ENCODE peak calls at places on chromosomes 1 and 21, in five cellular contexts. C is K562, Y is GM12891, S is transverse colon, U is vagina. H is an unnamed sample.

GRCh38 chr21:44657635-44658183 is at the start of gene KRTAP12-3:
- DNase-seq in Y (no peak), U (no peak), C (no peak), S (no peak), H (peak; percentile 86)

GRCh38 chr1:8740034-8740449 is 77.4 kb downstream of the RERE start:
- DNase-seq in Y (no peak), U (no peak), C (no peak), S (no peak), H (no peak)

GRCh38 chr1:20168547-20169491 is 17.1 kb upstream of the UBXN10 start:
- DNase-seq in U (no peak), S (no peak), C (no peak), Y (no peak), H (no peak)

GRCh38 chr1:37156646-37157045 is 122.3 kb upstream of the GRIK3 start:
- DNase-seq in S (no peak), C (no peak), U (peak; percentile 37), Y (no peak), H (no peak)

GRCh38 chr1:25913166-25913565 is 6.9 kb upstream of the STMN1 start:
- DNase-seq in C (no peak), S (no peak), Y (no peak), U (no peak), H (no peak)

GRCh38 chr1:34884961-34885360 is 25.4 kb upstream of the SMIM12 start:
- DNase-seq in U (no peak), C (no peak), Y (no peak), S (no peak), H (no peak)

GRCh38 chr1:86054396-86054795 is 102.2 kb downstream of the COL24A1 start:
- DNase-seq in U (no peak), Y (no peak), S (no peak), C (no peak), H (no peak)

GRCh38 chr1:101128211-101128727 is 102.7 kb upstream of the DPH5 start:
- DNase-seq in U (no peak), Y (no peak), S (no peak), C (peak; percentile 78), H (no peak)

GRCh38 chr1:32448773-32449456 is 16.0 kb upstream of the ZBTB8B start:
- DNase-seq in S (no peak), U (no peak), Y (no peak), C (peak; percentile 83), H (no peak)

GRCh38 chr1:228284521-228284920 is 76.7 kb downstream of the OBSCN start:
- DNase-seq in S (peak; percentile 0), Y (no peak), C (no peak), U (no peak), H (no peak)

GRCh38 chr1:110412576-110412975 is 5.1 kb upstream of the LAMTOR5 start:
- DNase-seq in U (no peak), C (peak; percentile 87), S (peak; percentile 67), Y (peak; percentile 46), H (peak; percentile 86)

DNA sequence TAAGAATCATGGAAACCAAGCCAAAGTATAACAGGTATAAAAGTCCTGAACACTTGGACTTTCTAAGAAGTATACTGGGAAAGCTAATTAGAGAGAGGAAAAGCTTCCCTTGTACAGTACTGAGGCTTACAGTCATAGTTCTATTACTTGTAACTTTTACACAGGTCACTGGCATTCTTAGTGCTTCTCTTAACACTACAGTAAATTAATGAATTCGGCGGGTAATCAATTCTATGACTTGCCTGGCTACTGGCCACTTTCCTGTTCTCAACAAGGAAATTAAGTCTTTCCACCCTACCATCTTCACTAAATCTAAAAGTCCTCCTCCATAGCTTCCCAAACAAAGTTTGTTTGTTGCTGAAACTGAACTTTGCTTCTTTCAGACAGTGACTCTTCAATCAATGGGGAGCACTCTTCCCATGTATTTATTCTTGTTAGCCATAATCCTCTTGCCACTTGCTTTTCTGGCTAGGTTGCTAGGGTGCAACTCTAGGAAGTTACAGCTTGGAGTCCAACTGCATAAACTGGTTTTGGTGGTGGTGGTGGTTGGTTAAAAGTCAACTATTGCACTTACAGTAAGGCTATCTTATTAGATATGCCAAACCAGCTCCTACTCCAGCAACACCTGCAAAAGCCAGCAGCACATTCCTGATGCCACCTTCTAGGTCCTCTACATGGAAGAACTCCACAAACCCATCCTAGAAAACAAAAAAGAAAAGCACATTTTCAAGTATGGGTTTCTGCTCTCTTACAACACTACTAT is 2.4 kb downstream of the MCL1 start:
- DNase-seq in U (no peak), C (no peak), Y (no peak), S (no peak), H (no peak)
- TF ChIP-seq POLR2A in U (no peak), C (peak; percentile 54), Y (peak; percentile 63), S (no peak), H (no peak)

DNA sequence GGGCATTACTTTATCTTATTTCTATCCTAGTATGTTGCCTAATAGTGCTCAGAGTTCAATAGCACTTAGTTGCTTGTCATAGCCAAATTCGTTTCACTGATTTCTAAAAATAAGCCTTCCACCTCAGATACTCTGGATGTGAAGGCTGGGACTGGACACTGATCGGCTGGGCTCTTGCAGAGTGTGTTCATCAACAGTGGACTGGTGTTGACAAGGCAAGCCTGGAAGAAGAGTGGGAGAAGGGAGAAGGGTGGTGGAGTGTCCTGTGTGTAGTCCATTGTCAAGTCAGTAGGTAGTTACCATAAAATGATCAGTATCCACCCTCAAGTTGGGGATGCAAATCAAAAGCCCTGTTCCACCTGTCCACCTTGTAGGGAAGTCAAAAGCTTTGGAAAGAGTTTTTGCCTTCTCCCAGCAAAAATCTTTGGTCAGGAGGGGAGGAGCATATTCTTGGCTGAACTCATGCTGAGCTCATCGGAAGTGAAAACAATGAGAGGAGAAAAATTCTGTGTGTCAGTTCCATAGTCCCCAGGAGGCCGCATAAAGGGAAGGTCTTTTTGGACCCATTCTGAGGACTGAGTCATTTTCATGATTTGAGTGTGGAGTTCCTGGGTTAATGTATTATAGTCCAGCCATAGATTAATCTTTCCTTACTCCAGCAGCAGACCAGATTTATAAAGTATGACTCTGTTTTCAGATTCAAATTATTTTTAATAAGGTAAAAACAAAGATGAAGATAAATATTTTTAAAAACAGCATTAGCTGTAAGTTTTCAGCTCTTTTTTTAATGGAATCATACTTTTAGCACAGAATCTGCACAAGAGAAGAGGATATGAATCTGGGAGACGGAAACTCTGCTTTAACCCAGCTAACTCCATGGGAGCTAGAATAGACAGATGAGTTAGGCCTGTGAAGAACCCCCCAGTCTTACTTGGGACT is 99.4 kb upstream of the BMP8A start:
- DNase-seq in C (peak; percentile 78), S (no peak), U (no peak), Y (no peak), H (no peak)
- TF ChIP-seq POLR2AphosphoS5 in C (peak; percentile 20), S (no peak), U (no peak), Y (no peak), H (no peak)

DNA sequence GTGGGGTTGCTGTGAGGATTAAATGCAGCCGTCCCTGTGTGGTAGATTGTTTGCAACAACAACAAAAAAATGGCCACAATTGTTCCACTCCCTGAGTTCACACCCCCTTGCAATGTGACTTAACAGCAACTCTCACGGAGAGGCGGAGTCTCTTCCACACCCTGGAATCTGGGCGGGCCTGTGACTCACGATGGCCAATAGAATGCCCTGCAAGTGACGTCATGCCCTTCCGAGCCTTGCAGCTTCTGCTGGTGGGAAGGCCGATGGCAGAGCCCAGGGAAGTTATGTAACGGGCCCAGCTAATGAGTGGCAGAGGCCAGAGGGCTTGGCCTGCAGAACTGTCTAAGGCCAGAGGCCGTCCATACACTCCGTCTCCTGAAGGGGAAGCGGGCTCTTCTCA is 87.9 kb downstream of the RIPK4 start:
- DNase-seq in S (peak; percentile 96), C (peak; percentile 92), Y (no peak), U (no peak), H (peak; percentile 81)
- TF ChIP-seq POLR2A in S (no peak), C (no peak), Y (no peak), U (no peak), H (no peak)

DNA sequence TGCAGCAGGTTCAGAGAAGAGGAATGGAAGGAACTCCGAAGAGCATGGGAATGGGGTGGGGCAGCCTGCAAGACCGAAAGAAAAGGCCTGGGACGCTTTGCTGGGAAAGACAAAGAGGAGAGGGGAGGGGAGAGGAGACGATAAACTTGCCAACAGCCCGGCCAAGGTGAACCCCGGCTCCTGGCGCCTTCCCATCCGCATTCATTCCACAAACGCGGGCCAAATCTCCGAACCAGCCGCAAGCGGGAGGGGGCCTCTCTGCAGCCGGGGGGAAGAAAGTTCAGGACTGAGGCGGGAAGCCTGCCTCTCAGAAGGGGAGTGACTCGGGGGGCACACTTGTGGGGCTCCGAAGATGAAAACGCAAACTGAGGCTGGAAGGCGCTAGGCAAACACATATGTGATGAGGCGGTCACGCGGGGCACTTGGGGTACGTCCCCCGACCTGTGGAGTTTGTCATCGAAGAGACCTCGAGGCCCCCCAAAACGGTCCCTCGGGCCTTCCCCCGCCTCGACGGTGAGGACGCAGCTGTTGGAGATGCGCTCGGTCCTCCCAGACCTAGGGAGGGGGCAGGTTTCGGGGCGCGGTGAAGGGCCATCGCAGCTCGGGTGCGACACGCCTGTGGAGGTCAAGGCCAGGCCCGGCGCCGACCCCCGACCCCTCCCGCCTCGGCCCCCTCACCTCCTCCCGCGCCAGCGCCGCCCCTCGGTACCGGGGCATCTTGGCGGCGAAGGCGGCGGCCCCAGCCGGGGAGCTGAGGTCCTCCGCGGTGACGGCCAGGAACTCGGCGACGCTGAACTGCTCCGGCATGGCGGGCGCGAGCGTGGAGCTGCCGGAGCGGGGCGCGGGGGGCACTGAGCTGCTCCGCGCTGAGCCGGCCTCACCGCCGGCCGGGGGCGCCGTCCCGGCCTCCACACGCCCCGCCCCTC is at the start of gene ASAP3:
- DNase-seq in Y (no peak), C (no peak), U (no peak), S (peak; percentile 36), H (no peak)
- TF ChIP-seq POLR2AphosphoS5 in Y (no peak), C (peak; percentile 44), U (no peak), S (peak; percentile 59), H (peak; percentile 48)

DNA sequence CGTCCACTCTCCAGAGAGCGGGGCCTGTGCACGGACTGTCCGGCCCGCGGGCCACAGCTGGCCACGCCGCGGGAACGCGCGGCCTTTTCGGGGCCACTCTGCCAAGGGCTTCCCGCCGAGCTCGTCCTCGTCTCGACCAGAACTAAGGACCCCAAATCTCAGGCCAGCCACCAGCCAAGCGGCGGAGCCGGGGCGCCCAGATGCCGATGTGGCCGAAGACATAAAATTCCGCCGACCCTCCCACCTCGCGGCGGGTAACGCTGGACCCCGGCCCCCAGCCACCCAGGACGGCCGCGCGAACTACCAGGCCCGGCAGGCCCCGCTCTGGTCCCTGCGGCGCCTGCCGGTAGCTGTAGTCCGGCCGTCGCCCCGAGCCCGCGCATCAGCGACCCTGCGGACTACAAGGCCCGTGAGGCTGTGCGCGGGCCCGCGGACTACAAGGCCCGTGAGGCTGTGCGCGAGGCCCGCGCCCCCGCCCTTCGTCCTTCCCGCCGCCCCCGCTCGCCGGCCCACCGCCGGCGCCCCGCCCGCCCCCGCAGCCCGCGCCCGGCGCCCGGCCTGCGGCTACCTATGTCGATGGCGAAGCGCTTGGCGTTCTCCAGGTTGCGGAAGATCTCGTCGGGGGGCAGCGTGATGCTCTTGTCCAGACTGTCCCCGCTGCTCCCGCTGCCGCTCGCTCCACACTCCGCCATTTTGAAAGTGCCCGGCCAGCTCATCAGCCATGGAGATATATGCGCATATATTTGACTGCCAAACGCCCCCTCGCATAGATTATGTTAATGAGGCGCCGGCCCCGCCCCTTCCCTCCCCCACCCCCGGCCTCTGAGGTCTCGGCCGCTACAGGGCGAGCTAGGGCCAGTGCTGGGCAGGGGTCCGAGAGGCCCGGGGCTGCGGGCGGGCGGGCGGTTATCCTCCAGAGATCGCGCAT is at the start of gene PANK4:
- DNase-seq in C (peak; percentile 95), S (peak; percentile 92), Y (peak; percentile 97), U (no peak), H (peak; percentile 98)
- TF ChIP-seq POLR2A in C (peak; percentile 85), S (peak; percentile 57), Y (peak; percentile 73), U (no peak), H (no peak)

GRCh38 chr1:152519876-152520275 is 5.6 kb downstream of the CRCT1 start:
- DNase-seq in S (no peak), C (no peak), Y (no peak), U (no peak), H (no peak)
- TF ChIP-seq POLR2AphosphoS5 in S (no peak), C (no peak), Y (no peak), U (no peak), H (no peak)